ENCODE peak calls at places on chromosome 17, in eight cellular contexts. One of them, this sample, is unnamed.

GRCh38 chr17:57940217-57940616 is 15.0 kb downstream of the CUEDC1 start:
- DNase-seq in iPS DF 19.7: no peak
- DNase-seq in MCF 10A: no peak
- DNase-seq in T-helper 2 cell: no peak
- DNase-seq in NCI-H2029: no peak
- DNase-seq in endothelial cell: no peak
- DNase-seq in aorta: no peak
- DNase-seq in fibroblast of lung: no peak
- DNase-seq in this sample: no peak

GRCh38 chr17:17119533-17119932 is 77.3 kb downstream of the MPRIP start:
- DNase-seq in T-helper 2 cell: peak
- DNase-seq in endothelial cell: no peak
- DNase-seq in fibroblast of lung: peak
- DNase-seq in aorta: no peak
- DNase-seq in NCI-H2029: no peak
- DNase-seq in MCF 10A: no peak
- DNase-seq in iPS DF 19.7: no peak
- DNase-seq in this sample: no peak

GRCh38 chr17:49576906-49577650 is 1.4 kb downstream of the NXPH3 start:
- DNase-seq in T-helper 2 cell: no peak
- DNase-seq in NCI-H2029: no peak
- DNase-seq in endothelial cell: no peak
- DNase-seq in fibroblast of lung: no peak
- DNase-seq in aorta: no peak
- DNase-seq in MCF 10A: no peak
- DNase-seq in iPS DF 19.7: no peak
- DNase-seq in this sample: no peak

GRCh38 chr17:909642-910323 is 69.8 kb downstream of the NXN start:
- DNase-seq in iPS DF 19.7: no peak
- DNase-seq in endothelial cell: no peak
- DNase-seq in fibroblast of lung: no peak
- DNase-seq in T-helper 2 cell: no peak
- DNase-seq in MCF 10A: peak
- DNase-seq in aorta: no peak
- DNase-seq in NCI-H2029: no peak
- DNase-seq in this sample: no peak

GRCh38 chr17:57619061-57619937 is 125.8 kb downstream of the CCDC182 start:
- DNase-seq in endothelial cell: no peak
- DNase-seq in fibroblast of lung: peak
- DNase-seq in MCF 10A: no peak
- DNase-seq in aorta: peak
- DNase-seq in iPS DF 19.7: no peak
- DNase-seq in T-helper 2 cell: no peak
- DNase-seq in NCI-H2029: no peak
- DNase-seq in this sample: no peak

GRCh38 chr17:42853004-42853403 is 2.0 kb downstream of the AOC3 start:
- DNase-seq in fibroblast of lung: no peak
- DNase-seq in MCF 10A: no peak
- DNase-seq in iPS DF 19.7: no peak
- DNase-seq in T-helper 2 cell: no peak
- DNase-seq in endothelial cell: no peak
- DNase-seq in aorta: peak
- DNase-seq in NCI-H2029: no peak
- DNase-seq in this sample: no peak

GRCh38 chr17:37430051-37430591 is 23.4 kb downstream of the TADA2A start:
- DNase-seq in MCF 10A: peak
- DNase-seq in fibroblast of lung: peak
- DNase-seq in aorta: no peak
- DNase-seq in iPS DF 19.7: no peak
- DNase-seq in endothelial cell: no peak
- DNase-seq in NCI-H2029: no peak
- DNase-seq in T-helper 2 cell: no peak
- DNase-seq in this sample: no peak

GRCh38 chr17:63189082-63189481 is 223.0 kb downstream of the TANC2 start:
- DNase-seq in aorta: no peak
- DNase-seq in iPS DF 19.7: no peak
- DNase-seq in T-helper 2 cell: no peak
- DNase-seq in endothelial cell: no peak
- DNase-seq in fibroblast of lung: peak
- DNase-seq in MCF 10A: peak
- DNase-seq in NCI-H2029: no peak
- DNase-seq in this sample: no peak

GRCh38 chr17:75295220-75296158 is 6.3 kb upstream of the SLC25A19 start:
- DNase-seq in fibroblast of lung: no peak
- DNase-seq in MCF 10A: no peak
- DNase-seq in endothelial cell: no peak
- DNase-seq in aorta: no peak
- DNase-seq in iPS DF 19.7: no peak
- DNase-seq in T-helper 2 cell: no peak
- DNase-seq in NCI-H2029: no peak
- DNase-seq in this sample: no peak

GRCh38 chr17:1002412-1002753 is 5.5 kb downstream of the TIMM22 start:
- DNase-seq in fibroblast of lung: peak
- DNase-seq in endothelial cell: no peak
- DNase-seq in aorta: no peak
- DNase-seq in MCF 10A: no peak
- DNase-seq in NCI-H2029: no peak
- DNase-seq in iPS DF 19.7: no peak
- DNase-seq in T-helper 2 cell: no peak
- DNase-seq in this sample: no peak

GRCh38 chr17:82649501-82650261 is 1.4 kb upstream of the WDR45B start:
- DNase-seq in aorta: peak
- DNase-seq in fibroblast of lung: no peak
- DNase-seq in NCI-H2029: no peak
- DNase-seq in endothelial cell: no peak
- DNase-seq in MCF 10A: no peak
- DNase-seq in T-helper 2 cell: no peak
- DNase-seq in iPS DF 19.7: no peak
- DNase-seq in this sample: no peak

GRCh38 chr17:83098241-83099085 is 19.1 kb downstream of the METRNL start:
- DNase-seq in aorta: peak
- DNase-seq in NCI-H2029: no peak
- DNase-seq in fibroblast of lung: no peak
- DNase-seq in T-helper 2 cell: no peak
- DNase-seq in endothelial cell: no peak
- DNase-seq in iPS DF 19.7: no peak
- DNase-seq in MCF 10A: no peak
- DNase-seq in this sample: no peak

GRCh38 chr17:7046127-7046724 is 2.3 kb upstream of the SLC16A11 start:
- DNase-seq in T-helper 2 cell: no peak
- DNase-seq in iPS DF 19.7: no peak
- DNase-seq in fibroblast of lung: no peak
- DNase-seq in NCI-H2029: peak
- DNase-seq in endothelial cell: no peak
- DNase-seq in aorta: no peak
- DNase-seq in MCF 10A: no peak
- DNase-seq in this sample: no peak

GRCh38 chr17:57195790-57196460 is 60.4 kb upstream of the MSI2 start:
- DNase-seq in MCF 10A: peak
- DNase-seq in endothelial cell: no peak
- DNase-seq in aorta: no peak
- DNase-seq in fibroblast of lung: peak
- DNase-seq in iPS DF 19.7: no peak
- DNase-seq in T-helper 2 cell: no peak
- DNase-seq in NCI-H2029: no peak
- DNase-seq in this sample: no peak

GRCh38 chr17:76027159-76027839 is at the start of gene EVPL:
- DNase-seq in MCF 10A: peak
- DNase-seq in endothelial cell: no peak
- DNase-seq in aorta: no peak
- DNase-seq in T-helper 2 cell: no peak
- DNase-seq in iPS DF 19.7: no peak
- DNase-seq in fibroblast of lung: no peak
- DNase-seq in NCI-H2029: no peak
- DNase-seq in this sample: no peak

GRCh38 chr17:18026408-18026776 is 12.6 kb downstream of the ATPAF2 start:
- DNase-seq in endothelial cell: no peak
- DNase-seq in MCF 10A: peak
- DNase-seq in iPS DF 19.7: no peak
- DNase-seq in NCI-H2029: peak
- DNase-seq in fibroblast of lung: peak
- DNase-seq in aorta: no peak
- DNase-seq in T-helper 2 cell: no peak
- DNase-seq in this sample: no peak

GRCh38 chr17:5715478-5715877 is 131.2 kb upstream of the NLRP1 start:
- DNase-seq in aorta: no peak
- DNase-seq in T-helper 2 cell: no peak
- DNase-seq in iPS DF 19.7: no peak
- DNase-seq in NCI-H2029: no peak
- DNase-seq in fibroblast of lung: no peak
- DNase-seq in MCF 10A: peak
- DNase-seq in endothelial cell: no peak
- DNase-seq in this sample: no peak

GRCh38 chr17:42538482-42538881 is 2.4 kb downstream of the NAGLU start:
- DNase-seq in endothelial cell: no peak
- DNase-seq in NCI-H2029: no peak
- DNase-seq in T-helper 2 cell: no peak
- DNase-seq in fibroblast of lung: no peak
- DNase-seq in iPS DF 19.7: no peak
- DNase-seq in MCF 10A: no peak
- DNase-seq in aorta: no peak
- DNase-seq in this sample: no peak

GRCh38 chr17:49260011-49260921 is 29.7 kb upstream of the PHOSPHO1 start:
- DNase-seq in T-helper 2 cell: peak
- DNase-seq in fibroblast of lung: peak
- DNase-seq in aorta: peak
- DNase-seq in MCF 10A: peak
- DNase-seq in endothelial cell: peak
- DNase-seq in iPS DF 19.7: peak
- DNase-seq in NCI-H2029: no peak
- DNase-seq in this sample: peak